ENCODE peak calls at places on chromosomes 12 and 14, in six cellular contexts. R is HepG2, J is H1, D is SK-N-SH, Z is GM12878, A is HCT116. E is an unnamed sample.

GRCh38 chr12:77049767-77050353 is 15.5 kb downstream of the E2F7 start:
- DNase-seq in R (peak), Z (peak), A (peak), J (no peak), D (peak), E (peak)

GRCh38 chr12:71415336-71416231 is 24.0 kb upstream of the LGR5 start:
- DNase-seq in Z (peak), D (peak), R (peak), J (no peak), A (peak), E (peak)

GRCh38 chr12:15808250-15808971 is 19.2 kb upstream of the EPS8 start:
- DNase-seq in Z (no peak), A (no peak), R (no peak), J (no peak), D (no peak), E (no peak)

GRCh38 chr14:25111061-25111601 is 61.2 kb upstream of the STXBP6 start:
- DNase-seq in R (peak), D (no peak), J (no peak), Z (no peak), A (no peak), E (peak)

GRCh38 chr14:93346926-93347721 is at the start of gene COX8C:
- DNase-seq in J (no peak), R (no peak), Z (no peak), D (no peak), A (no peak), E (no peak)

GRCh38 chr12:59010948-59011347 is 90.6 kb upstream of the LRIG3 start:
- DNase-seq in J (no peak), Z (no peak), A (no peak), D (no peak), R (no peak), E (no peak)

GRCh38 chr12:65594373-65594772 is 229.9 kb upstream of the HMGA2 start:
- DNase-seq in Z (no peak), D (no peak), R (no peak), J (no peak), A (no peak), E (no peak)

GRCh38 chr14:105529506-105530445 is 3.4 kb downstream of the TMEM121 start:
- DNase-seq in R (peak), A (no peak), Z (no peak), J (no peak), D (no peak), E (no peak)

GRCh38 chr12:100955139-100955538 is 160.6 kb downstream of the ANO4 start:
- DNase-seq in R (peak), D (no peak), Z (no peak), A (no peak), J (no peak), E (no peak)

GRCh38 chr12:46177020-46177419 is 91.8 kb downstream of the SLC38A1 start:
- DNase-seq in Z (peak), A (no peak), D (no peak), J (no peak), R (no peak), E (no peak)

GRCh38 chr12:4069046-4070010 is 196.1 kb upstream of the PARP11 start:
- DNase-seq in J (no peak), R (no peak), Z (no peak), D (no peak), A (no peak), E (no peak)

GRCh38 chr12:66539451-66539850 is 139.4 kb downstream of the GRIP1 start:
- DNase-seq in Z (no peak), D (no peak), R (no peak), A (no peak), J (no peak), E (no peak)

GRCh38 chr12:18683603-18684002 is 54.2 kb downstream of the PLCZ1 start:
- DNase-seq in J (no peak), D (no peak), A (no peak), R (no peak), Z (no peak), E (no peak)

GRCh38 chr12:66813137-66813867 is 134.4 kb upstream of the GRIP1 start:
- DNase-seq in Z (no peak), D (no peak), A (no peak), R (peak), J (no peak), E (peak)

GRCh38 chr12:10088955-10089354 is 9.8 kb downstream of the CLEC1A start:
- DNase-seq in R (no peak), J (no peak), A (no peak), D (no peak), Z (no peak), E (no peak)

GRCh38 chr12:6092784-6093722 is 31.4 kb downstream of the VWF start:
- DNase-seq in D (no peak), A (peak), R (no peak), J (no peak), Z (no peak), E (no peak)

GRCh38 chr14:42420071-42420470 is 813.4 kb downstream of the LRFN5 start:
- DNase-seq in R (no peak), A (no peak), D (no peak), Z (no peak), J (no peak), E (no peak)

GRCh38 chr14:80930836-80931389 is 10.6 kb downstream of the CEP128 start:
- DNase-seq in A (no peak), R (no peak), J (no peak), Z (peak), D (no peak), E (no peak)

GRCh38 chr14:29773990-29774389 is 153.7 kb downstream of the PRKD1 start:
- DNase-seq in Z (no peak), D (no peak), A (no peak), R (no peak), J (no peak), E (no peak)

GRCh38 chr12:34625116-34625515 is 602.8 kb downstream of the ALG10 start:
- DNase-seq in Z (no peak), J (no peak), D (no peak), A (peak), R (peak), E (no peak)

GRCh38 chr14:73760598-73761586 is 46.7 kb upstream of the PNMA1 start:
- DNase-seq in Z (no peak), A (no peak), R (no peak), D (no peak), J (no peak), E (no peak)

GRCh38 chr14:102258136-102258535 is 46.8 kb downstream of the MOK start:
- DNase-seq in J (no peak), A (no peak), R (no peak), Z (no peak), D (no peak), E (no peak)

GRCh38 chr14:71290960-71291466 is 383.8 kb downstream of the PCNX1 start:
- DNase-seq in D (no peak), A (peak), R (peak), J (no peak), Z (peak), E (no peak)

GRCh38 chr12:123354600-123354999 is 10.0 kb downstream of the SBNO1 start:
- DNase-seq in R (no peak), J (no peak), Z (no peak), D (no peak), A (no peak), E (no peak)

GRCh38 chr14:64515053-64515452 is 10.5 kb downstream of the ZBTB1 start:
- DNase-seq in D (no peak), R (no peak), Z (no peak), A (no peak), J (no peak), E (no peak)

GRCh38 chr12:31560516-31560915 is 30.4 kb downstream of the DENND5B start:
- DNase-seq in D (no peak), Z (no peak), A (no peak), J (no peak), R (no peak), E (no peak)

GRCh38 chr12:90922068-90922743 is 32.8 kb downstream of the CCER1 start:
- DNase-seq in D (no peak), Z (no peak), J (no peak), R (no peak), A (no peak), E (no peak)

GRCh38 chr12:4112734-4113396 is 160.7 kb upstream of the CCND2 start:
- DNase-seq in Z (no peak), J (no peak), R (no peak), D (no peak), A (no peak), E (no peak)

GRCh38 chr12:111791507-111791906 is 24.8 kb downstream of the ALDH2 start:
- DNase-seq in Z (no peak), R (no peak), J (no peak), D (no peak), A (no peak), E (no peak)

GRCh38 chr14:26934151-26934550 is 336.3 kb upstream of the NOVA1 start:
- DNase-seq in Z (no peak), J (no peak), D (no peak), A (no peak), R (no peak), E (no peak)

GRCh38 chr12:105477873-105478272 is 147.4 kb downstream of the C12orf75 start:
- DNase-seq in D (peak), Z (no peak), J (no peak), A (no peak), R (no peak), E (no peak)

GRCh38 chr14:95664546-95664945 is 21.7 kb upstream of the TCL1B start:
- DNase-seq in A (no peak), D (no peak), Z (no peak), J (no peak), R (no peak), E (no peak)

GRCh38 chr12:10584415-10584814 is 29.0 kb downstream of the MAGOHB start:
- DNase-seq in A (no peak), J (no peak), Z (no peak), D (no peak), R (no peak), E (no peak)

GRCh38 chr12:53427905-53428594 is 4.4 kb downstream of the AMHR2 start:
- DNase-seq in Z (no peak), A (peak), D (no peak), R (no peak), J (no peak), E (no peak)

GRCh38 chr12:580813-581212 is 82.4 kb downstream of the NINJ2 start:
- DNase-seq in A (no peak), Z (no peak), D (no peak), J (no peak), R (no peak), E (no peak)

GRCh38 chr14:91257328-91258020 is 13.0 kb upstream of the GPR68 start:
- DNase-seq in A (no peak), R (no peak), J (no peak), Z (no peak), D (peak), E (no peak)

GRCh38 chr12:121576851-121577391 is 3.9 kb downstream of the KDM2B start:
- DNase-seq in Z (no peak), D (no peak), R (peak), J (peak), A (no peak), E (no peak)

GRCh38 chr14:103552011-103552797 is 10.3 kb downstream of the BAG5 start:
- DNase-seq in A (no peak), J (no peak), Z (no peak), R (no peak), D (no peak), E (peak)
- TF ChIP-seq JUND in A (no peak), J (no peak), Z (no peak), R (no peak), D (no peak), E (no peak)

GRCh38 chr12:1855241-1855640 is 34.9 kb downstream of the LRTM2 start:
- DNase-seq in D (no peak), A (no peak), Z (no peak), R (no peak), J (no peak), E (peak)
- TF ChIP-seq JUND in D (no peak), A (no peak), Z (no peak), R (no peak), J (no peak), E (no peak)

GRCh38 chr12:132557969-132558856 is 52.2 kb downstream of the LRCOL1 start:
- DNase-seq in A (no peak), J (no peak), D (no peak), R (peak), Z (no peak), E (no peak)
- TF ChIP-seq JUND in A (no peak), J (no peak), D (no peak), R (no peak), Z (no peak), E (no peak)

DNA sequence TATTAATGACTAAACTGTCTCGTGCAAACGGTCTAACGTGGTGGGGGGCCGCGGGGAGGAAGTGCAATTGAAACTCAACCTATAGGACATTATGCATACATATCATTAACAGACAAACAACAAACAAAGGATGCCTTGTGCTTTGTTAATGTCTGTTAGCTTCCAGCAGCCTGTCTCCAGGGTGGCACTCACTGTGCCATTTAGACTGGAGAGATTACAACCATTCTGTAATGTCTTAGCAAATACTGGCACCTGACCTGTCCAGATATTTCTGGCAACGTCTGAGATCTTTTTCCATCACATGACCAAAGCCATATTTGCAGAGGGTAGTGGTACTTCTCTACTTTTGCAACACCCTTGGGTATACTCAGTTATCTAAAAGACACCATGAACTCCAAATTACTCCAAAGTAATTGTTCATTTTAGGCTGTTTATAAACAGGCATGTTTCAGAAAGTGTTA is 11.6 kb downstream of the BHLHE41 start:
- DNase-seq in J (no peak), A (no peak), D (no peak), Z (no peak), R (no peak), E (no peak)
- TF ChIP-seq JUND in J (no peak), A (no peak), D (no peak), Z (no peak), R (no peak), E (no peak)

DNA sequence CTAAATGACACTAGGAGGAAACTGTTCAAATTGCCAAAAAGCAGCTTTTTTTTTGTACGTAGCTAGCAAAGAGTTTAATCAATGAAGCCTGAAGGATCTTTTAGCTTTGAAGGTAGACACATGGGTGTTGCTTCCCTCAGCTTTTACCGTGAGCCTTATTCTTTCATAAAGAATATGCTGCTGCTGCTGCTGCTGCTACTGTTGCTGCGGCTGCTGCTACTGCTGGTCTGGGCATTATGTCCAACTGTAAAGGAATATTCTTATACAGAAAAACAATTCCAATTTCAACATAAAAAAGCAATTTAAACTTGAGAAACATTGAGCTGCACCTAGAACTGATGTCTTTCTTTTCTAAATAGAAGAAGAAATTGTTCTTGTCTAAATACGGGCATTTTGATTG is 38.9 kb upstream of the PPP1R12A start:
- DNase-seq in D (no peak), R (no peak), Z (no peak), A (no peak), J (no peak), E (no peak)
- TF ChIP-seq JUND in D (no peak), R (no peak), Z (no peak), A (no peak), J (no peak), E (no peak)

GRCh38 chr14:88831285-88831684 is 6.8 kb downstream of the TTC8 start:
- DNase-seq in A (peak), D (no peak), J (no peak), Z (no peak), R (no peak), E (no peak)

GRCh38 chr14:88835661-88836060 is 11.2 kb downstream of the TTC8 start:
- DNase-seq in A (no peak), Z (no peak), D (no peak), J (no peak), R (no peak), E (no peak)

GRCh38 chr14:88837495-88837894 is 13.0 kb downstream of the TTC8 start:
- DNase-seq in A (no peak), R (no peak), D (no peak), J (no peak), Z (no peak), E (no peak)

GRCh38 chr14:88838015-88838414 is 13.6 kb downstream of the TTC8 start:
- DNase-seq in D (no peak), A (no peak), J (no peak), R (no peak), Z (no peak), E (no peak)

DNA sequence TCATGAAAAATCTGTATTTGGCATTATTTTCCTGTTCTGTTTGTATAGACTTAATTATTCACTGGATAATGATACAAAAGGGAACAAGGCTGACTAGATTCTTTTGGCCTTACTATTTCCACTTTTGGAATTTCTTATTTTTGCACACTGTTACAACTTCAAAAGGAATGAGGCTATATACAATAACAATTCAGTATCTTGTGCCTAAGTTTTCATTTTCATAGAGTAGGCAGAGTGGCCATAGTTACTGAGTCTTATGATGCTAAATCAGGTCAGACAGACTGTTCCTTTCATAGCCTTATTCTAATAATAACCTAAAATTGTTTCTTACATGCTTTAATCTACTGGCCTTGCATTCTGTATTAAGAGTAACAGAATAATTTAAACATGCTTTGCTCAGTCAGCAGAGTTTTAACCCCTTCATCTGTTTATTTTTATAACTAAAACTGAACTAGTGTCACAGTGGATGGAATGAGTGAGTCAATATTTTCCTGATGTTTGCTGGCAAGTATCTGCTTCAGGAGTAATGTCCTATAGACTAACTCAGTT is 10.5 kb downstream of the TTC8 start:
- DNase-seq in Z (no peak), J (no peak), D (no peak), A (no peak), R (no peak), E (no peak)
- TF ChIP-seq JUND in Z (no peak), J (no peak), D (no peak), A (no peak), R (no peak), E (no peak)

GRCh38 chr12:55842681-55843429 is at the start of gene MMP19:
- DNase-seq in J (no peak), Z (no peak), D (no peak), A (no peak), R (peak), E (no peak)

GRCh38 chr12:55840581-55841351 is 2.0 kb downstream of the MMP19 start:
- DNase-seq in D (no peak), Z (no peak), J (no peak), A (no peak), R (no peak), E (no peak)

GRCh38 chr12:55845349-55845748 is 2.6 kb upstream of the MMP19 start:
- DNase-seq in J (no peak), A (no peak), D (no peak), Z (no peak), R (no peak), E (no peak)

GRCh38 chr12:55845785-55846496 is 3.2 kb upstream of the MMP19 start:
- DNase-seq in Z (no peak), D (no peak), J (no peak), A (no peak), R (no peak), E (no peak)

GRCh38 chr12:55843431-55843830 is 695 bp upstream of the MMP19 start:
- DNase-seq in A (no peak), R (no peak), D (no peak), Z (no peak), J (no peak), E (no peak)
- TF ChIP-seq JUND in A (no peak), R (no peak), D (no peak), Z (no peak), J (no peak), E (no peak)

GRCh38 chr14:89845346-89845745 is 109.2 kb downstream of the EFCAB11 start:
- DNase-seq in R (no peak), A (no peak), Z (no peak), J (no peak), D (no peak), E (no peak)
- TF ChIP-seq JUND in R (no peak), A (no peak), Z (no peak), J (no peak), D (no peak), E (no peak)

E was measured in T47D.